ENCODE peak calls at places on chromosomes 13 and 19, in four cellular contexts. Y is GM13977, X is nephron progenitor cell, Q is BE2C. L is an unnamed sample.

GRCh38 chr13:43356566-43356965 is 333.2 kb downstream of the DNAJC15 start:
- DNase-seq in Y (no peak), Q (no peak), X (no peak), L (no peak)

GRCh38 chr19:13240312-13241022 is 90.3 kb downstream of the IER2 start:
- DNase-seq in Q (no peak), X (no peak), Y (no peak), L (no peak)

GRCh38 chr13:32237681-32238080 is 77.5 kb downstream of the ZAR1L start:
- DNase-seq in X (no peak), Q (no peak), Y (no peak), L (no peak)

GRCh38 chr13:20702530-20702929 is 969 bp upstream of the IL17D start:
- DNase-seq in X (no peak), Y (peak; percentile 31), Q (no peak), L (no peak)

GRCh38 chr19:53927745-53928144 is 18.7 kb downstream of the CACNG7 start:
- DNase-seq in Q (no peak), X (peak; percentile 89), Y (no peak), L (no peak)

GRCh38 chr19:48596679-48597465 is 9.7 kb upstream of the SPACA4 start:
- DNase-seq in Q (no peak), X (no peak), Y (no peak), L (no peak)

GRCh38 chr19:3375221-3376088 is 9.1 kb downstream of the NFIC start:
- DNase-seq in X (no peak), Y (no peak), Q (no peak), L (no peak)

GRCh38 chr13:99605417-99606321 is 104.4 kb downstream of the TM9SF2 start:
- DNase-seq in X (peak; percentile 29), Y (peak; percentile 58), Q (peak; percentile 34), L (no peak)

GRCh38 chr13:98222081-98222554 is 45.0 kb upstream of the RNF113B start:
- DNase-seq in Y (no peak), Q (no peak), X (no peak), L (no peak)

GRCh38 chr19:50803633-50804419 is 13.6 kb downstream of the ACP4 start:
- DNase-seq in Y (no peak), X (peak; percentile 64), Q (peak; percentile 56), L (no peak)

GRCh38 chr19:50387868-50388245 is 3.7 kb downstream of the POLD1 start:
- DNase-seq in Q (no peak), Y (no peak), X (no peak), L (no peak)

GRCh38 chr19:45395524-45396388 is 9.1 kb downstream of the PPP1R13L start:
- DNase-seq in Y (peak; percentile 12), Q (no peak), X (peak; percentile 54), L (no peak)

GRCh38 chr13:24220086-24220703 is 59.7 kb downstream of the SPATA13 start:
- DNase-seq in Q (peak; percentile 56), X (peak; percentile 55), Y (peak; percentile 75), L (no peak)

GRCh38 chr13:113856716-113857065 is 7.2 kb downstream of the GAS6 start:
- DNase-seq in X (no peak), Q (no peak), Y (no peak), L (no peak)

GRCh38 chr19:14432817-14433453 is at the start of gene PKN1:
- DNase-seq in Y (peak; percentile 87), X (peak; percentile 80), Q (peak; percentile 74), L (no peak)

GRCh38 chr13:20105161-20105689 is 55.6 kb downstream of the GJA3 start:
- DNase-seq in X (no peak), Y (no peak), Q (no peak), L (no peak)

GRCh38 chr19:38891791-38892190 is 7.6 kb downstream of the SIRT2 start:
- DNase-seq in X (no peak), Q (no peak), Y (no peak), L (no peak)

GRCh38 chr19:10432736-10433130 is 12.4 kb downstream of the PDE4A start:
- DNase-seq in Y (peak; percentile 21), X (no peak), Q (no peak), L (no peak)

GRCh38 chr13:111901301-111901905 is 165.5 kb upstream of the SOX1 start:
- DNase-seq in Q (no peak), X (no peak), Y (no peak), L (no peak)

GRCh38 chr13:30679483-30680330 is 55.6 kb upstream of the ALOX5AP start:
- DNase-seq in Y (peak; percentile 52), X (peak; percentile 34), Q (peak; percentile 53), L (no peak)

GRCh38 chr13:73110814-73111213 is 52.0 kb downstream of the KLF5 start:
- DNase-seq in Q (no peak), Y (no peak), X (no peak), L (no peak)

GRCh38 chr19:34327851-34328250 is 37.1 kb upstream of the GPI start:
- DNase-seq in Q (no peak), Y (no peak), X (no peak), L (no peak)

GRCh38 chr19:2528543-2529173 is 52.7 kb downstream of the GADD45B start:
- DNase-seq in Y (no peak), Q (no peak), X (no peak), L (no peak)

DNA sequence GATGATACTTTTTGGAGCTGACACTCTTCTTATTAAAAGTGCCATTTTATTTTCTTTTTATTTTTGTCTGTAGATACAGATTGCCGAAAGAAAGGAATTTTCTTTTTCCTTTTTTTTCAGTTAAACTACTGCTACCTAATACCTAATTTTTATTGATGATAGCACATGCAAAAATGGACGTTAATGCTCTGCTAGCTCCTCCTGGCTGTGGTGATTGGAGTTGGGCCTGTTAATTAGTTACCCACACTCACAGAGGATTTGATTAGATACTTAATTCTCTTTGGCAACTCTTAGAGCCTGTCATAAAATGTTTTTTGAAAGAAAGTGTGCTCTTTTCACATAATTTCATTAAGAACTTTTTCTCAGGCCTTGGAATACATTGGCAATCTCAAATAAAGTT is 366.8 kb downstream of the DCT start:
- DNase-seq in Y (no peak), Q (no peak), X (no peak), L (no peak)
- TF ChIP-seq CTCF in Y (no peak), Q (peak; percentile 15), X (no peak), L (no peak)

GRCh38 chr19:5326986-5327623 is 13.5 kb downstream of the PTPRS start:
- DNase-seq in X (no peak), Q (no peak), Y (no peak), L (no peak)

GRCh38 chr19:5329141-5329540 is 11.5 kb downstream of the PTPRS start:
- DNase-seq in Y (no peak), X (no peak), Q (no peak), L (no peak)

GRCh38 chr19:5331790-5332189 is 8.8 kb downstream of the PTPRS start:
- DNase-seq in Q (no peak), Y (no peak), X (no peak), L (no peak)

GRCh38 chr19:5332501-5332900 is 8.1 kb downstream of the PTPRS start:
- DNase-seq in X (no peak), Q (no peak), Y (no peak), L (no peak)

GRCh38 chr19:5330307-5330720 is 10.3 kb downstream of the PTPRS start:
- DNase-seq in Y (peak; percentile 81), X (no peak), Q (no peak), L (no peak)
- TF ChIP-seq CTCF in Y (no peak), X (no peak), Q (no peak), L (no peak)

GRCh38 chr19:18172331-18173053 is 1.1 kb upstream of the IFI30 start:
- DNase-seq in Q (no peak), Y (no peak), X (no peak), L (no peak)

GRCh38 chr19:18174983-18175382 is 1.4 kb downstream of the IFI30 start:
- DNase-seq in X (no peak), Y (peak; percentile 15), Q (no peak), L (no peak)

GRCh38 chr19:18173054-18173571 is 500 bp upstream of the IFI30 start:
- DNase-seq in Y (no peak), Q (no peak), X (no peak), L (peak; percentile 99)

GRCh38 chr19:18171605-18172327 is 1.8 kb upstream of the IFI30 start:
- DNase-seq in Y (peak; percentile 62), Q (no peak), X (no peak), L (no peak)

DNA sequence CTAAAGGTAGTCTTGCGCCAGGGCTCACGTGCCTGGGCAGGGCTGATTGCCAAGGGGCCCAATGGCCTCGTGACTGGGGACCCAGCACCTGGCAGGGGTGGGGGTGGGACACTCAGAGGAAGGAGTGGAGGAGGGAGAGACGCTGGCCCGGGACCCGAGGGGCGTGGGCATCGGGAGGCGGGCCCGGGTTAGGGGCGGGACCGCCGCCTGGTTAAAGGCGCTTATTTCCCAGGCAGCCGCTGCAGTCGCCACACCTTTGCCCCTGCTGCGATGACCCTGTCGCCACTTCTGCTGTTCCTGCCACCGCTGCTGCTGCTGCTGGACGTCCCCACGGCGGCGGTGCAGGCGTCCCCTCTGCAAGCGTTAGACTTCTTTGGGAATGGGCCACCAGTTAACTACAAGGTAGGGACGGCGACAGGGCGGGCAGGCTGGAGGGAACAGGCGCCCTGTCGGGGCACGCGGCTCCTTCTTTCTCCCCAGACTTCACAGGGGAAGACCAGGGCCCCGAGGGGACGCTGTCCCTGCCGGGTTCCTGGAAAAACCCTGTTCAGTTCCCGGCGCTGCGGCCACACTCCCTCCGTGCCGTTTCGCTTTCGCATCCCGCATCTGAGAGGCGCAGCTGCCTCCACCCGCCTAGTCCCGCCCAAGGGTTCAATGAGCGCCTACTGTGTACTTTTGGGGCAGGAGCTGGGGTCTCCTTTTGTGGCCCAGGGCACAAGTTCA is at the start of gene IFI30:
- DNase-seq in Y (peak; percentile 86), Q (peak; percentile 58), X (peak; percentile 64), L (peak; percentile 96)
- TF ChIP-seq CTCF in Y (no peak), Q (no peak), X (no peak), L (no peak)

GRCh38 chr19:47256688-47257410 is 524 bp downstream of the CCDC9 start:
- DNase-seq in Q (peak; percentile 100), Y (peak; percentile 100), X (peak; percentile 100), L (peak; percentile 100)
- TF ChIP-seq CTCF in Q (no peak), Y (no peak), X (no peak), L (no peak)

GRCh38 chr19:7492142-7493055 is 3.6 kb upstream of the PEX11G start:
- DNase-seq in Q (no peak), Y (no peak), X (no peak), L (peak; percentile 95)

GRCh38 chr19:7486923-7487322 is 1.9 kb downstream of the PEX11G start:
- DNase-seq in Q (no peak), Y (no peak), X (no peak), L (no peak)

GRCh38 chr19:7494416-7495098 is 5.7 kb upstream of the PEX11G start:
- DNase-seq in Q (no peak), Y (no peak), X (peak; percentile 31), L (no peak)

GRCh38 chr19:7488736-7489353 is at the start of gene PEX11G:
- DNase-seq in Q (peak; percentile 91), X (peak; percentile 95), Y (peak; percentile 99), L (peak; percentile 86)

DNA sequence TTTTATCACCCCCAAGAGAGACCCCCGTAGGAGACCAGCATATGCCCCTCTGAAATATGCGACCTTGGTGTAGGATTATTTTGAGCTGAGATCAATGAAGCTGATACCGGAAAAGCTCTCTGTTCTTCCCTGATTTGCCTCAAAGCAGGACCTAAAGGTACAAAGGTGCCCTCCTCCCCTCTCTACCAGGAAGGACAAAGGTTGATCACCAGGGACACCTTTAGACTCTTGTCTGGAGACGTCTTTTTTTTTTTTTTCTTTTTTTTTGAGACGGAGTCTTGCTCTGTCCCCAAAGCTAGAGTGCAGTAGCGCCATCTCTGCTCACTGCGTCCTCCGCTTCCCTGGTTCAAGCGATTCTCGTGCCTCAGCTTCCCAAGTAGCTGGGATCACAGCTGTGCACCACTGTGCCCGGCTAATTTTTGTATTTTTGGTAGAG is 792 bp upstream of the PEX11G start:
- DNase-seq in Y (no peak), Q (no peak), X (no peak), L (no peak)
- TF ChIP-seq CTCF in Y (no peak), Q (no peak), X (no peak), L (no peak)

GRCh38 chr19:18488403-18488723 is 33.5 kb downstream of the ELL start:
- DNase-seq in Y (no peak), Q (no peak), X (no peak), L (no peak)
- TF ChIP-seq CTCF in Y (no peak), Q (peak; percentile 23), X (no peak), L (peak; percentile 67)

L was measured in CD14-positive monocyte.